ENCODE peak calls at places on chromosome X, in seven cellular contexts. P, O, R, K, Q, V and X are unnamed samples.

GRCh38 chrX:11352296-11352741 is 59.1 kb downstream of the AMELX start:
- DNase-seq in P (no peak), O (no peak), R (no peak), K (no peak), Q (no peak), V (no peak), X (no peak)

GRCh38 chrX:29627833-29628232 is 587.5 kb upstream of the MAGEB2 start:
- DNase-seq in P (no peak), O (no peak), R (no peak), K (no peak), Q (no peak), V (no peak), X (no peak)

GRCh38 chrX:12210196-12210815 is 72.0 kb downstream of the FRMPD4 start:
- DNase-seq in P (no peak), O (no peak), R (peak), K (no peak), Q (no peak), V (no peak), X (no peak)

GRCh38 chrX:130401415-130402210 is at the start of gene RBMX2:
- DNase-seq in P (peak), O (peak), R (peak), K (peak), Q (peak), V (peak), X (peak)

GRCh38 chrX:69203367-69204037 is 38.2 kb upstream of the PJA1 start:
- DNase-seq in P (no peak), O (no peak), R (no peak), K (no peak), Q (no peak), V (no peak), X (no peak)

GRCh38 chrX:45801554-45801953 is 600.9 kb upstream of the DIPK2B start:
- DNase-seq in P (no peak), O (no peak), R (peak), K (no peak), Q (peak), V (no peak), X (peak)

GRCh38 chrX:44747317-44747716 is 96.5 kb upstream of the DUSP21 start:
- DNase-seq in P (no peak), O (no peak), R (no peak), K (no peak), Q (peak), V (no peak), X (no peak)

GRCh38 chrX:88853925-88854324 is 106.9 kb downstream of the CPXCR1 start:
- DNase-seq in P (no peak), O (no peak), R (no peak), K (no peak), Q (no peak), V (no peak), X (no peak)

GRCh38 chrX:9341305-9342201 is 123.3 kb upstream of the TBL1X start:
- DNase-seq in P (no peak), O (peak), R (peak), K (no peak), Q (peak), V (peak), X (no peak)

GRCh38 chrX:72062890-72063289 is 68.8 kb downstream of the RTL5 start:
- DNase-seq in P (no peak), O (no peak), R (no peak), K (no peak), Q (no peak), V (no peak), X (no peak)

GRCh38 chrX:45849261-45849660 is 648.6 kb upstream of the DIPK2B start:
- DNase-seq in P (peak), O (no peak), R (peak), K (no peak), Q (peak), V (no peak), X (peak)